ENCODE peak calls at places on chromosome 15, in eight cellular contexts. E is GM19239; I is HuH-7; K is CD4-positive, alpha-beta memory T cell; U is KG1; R is C1 segment of cervical spinal cord; D is body of pancreas; F is Right ventricle myocardium superior. H is an unnamed sample.
A peak's percentile ranks its signal among the peaks of the same experiment; 100 is the strongest.

GRCh38 chr15:24956131-24956838 is 1.5 kb downstream of the SNRPN start:
- DNase-seq in E (no peak), I (no peak), K (peak; percentile 84), U (peak; percentile 22), R (peak; percentile 80), D (peak; percentile 70), F (peak; percentile 83), H (no peak)

GRCh38 chr15:47968593-47968992 is 152.2 kb upstream of the SLC24A5 start:
- DNase-seq in E (no peak), I (no peak), K (no peak), U (no peak), R (no peak), D (no peak), F (no peak), H (no peak)

GRCh38 chr15:75723847-75724660 is 11.4 kb upstream of the CSPG4 start:
- DNase-seq in E (peak; percentile 62), I (peak; percentile 93), K (peak; percentile 69), U (no peak), R (peak; percentile 27), D (peak; percentile 87), F (peak; percentile 94), H (peak; percentile 8)

GRCh38 chr15:56241374-56242085 is 2.1 kb downstream of the RFX7 start:
- DNase-seq in E (no peak), I (no peak), K (no peak), U (no peak), R (no peak), D (no peak), F (no peak), H (no peak)

GRCh38 chr15:74122403-74123130 is 7.8 kb upstream of the ISLR2 start:
- DNase-seq in E (no peak), I (no peak), K (no peak), U (no peak), R (no peak), D (no peak), F (no peak), H (no peak)

GRCh38 chr15:76642671-76643070 is 262.5 kb downstream of the SCAPER start:
- DNase-seq in E (no peak), I (no peak), K (no peak), U (no peak), R (no peak), D (no peak), F (no peak), H (no peak)

GRCh38 chr15:89018235-89018634 is 70.0 kb upstream of the ABHD2 start:
- DNase-seq in E (no peak), I (no peak), K (no peak), U (no peak), R (peak; percentile 51), D (peak; percentile 15), F (peak; percentile 78), H (no peak)

GRCh38 chr15:81161215-81161673 is 27.2 kb downstream of the CFAP161 start:
- DNase-seq in E (no peak), I (no peak), K (no peak), U (no peak), R (no peak), D (no peak), F (no peak), H (no peak)

GRCh38 chr15:99315636-99316035 is 64.4 kb downstream of the LRRC28 start:
- DNase-seq in E (no peak), I (no peak), K (no peak), U (no peak), R (no peak), D (no peak), F (no peak), H (no peak)

GRCh38 chr15:38699633-38700230 is 135.1 kb upstream of the RASGRP1 start:
- DNase-seq in E (peak; percentile 45), I (peak; percentile 37), K (peak; percentile 73), U (peak; percentile 72), R (no peak), D (peak; percentile 65), F (no peak), H (no peak)

GRCh38 chr15:34493001-34493400 is 55.4 kb upstream of the GOLGA8A start:
- DNase-seq in E (no peak), I (no peak), K (no peak), U (no peak), R (no peak), D (no peak), F (no peak), H (no peak)